ENCODE peak calls at places on chromosomes 6 and 20, in four cellular contexts. W is PC-3; K is stromal cell of bone marrow; J is activated CD8-positive, alpha-beta memory T cell treated with anti-CD3 and anti-CD28 coated beads, Interleukin-2, amount 50 U/mL, for 4 hours. P is an unnamed sample.

GRCh38 chr6:130212215-130212874 is 10.4 kb downstream of the SAMD3 start:
- DNase-seq in J (no peak), W (no peak), K (no peak), P (no peak)

GRCh38 chr20:14481863-14482262 is 144.5 kb upstream of the FLRT3 start:
- DNase-seq in J (no peak), W (peak; percentile 86), K (peak; percentile 67), P (peak; percentile 20)

GRCh38 chr6:45619994-45620471 is 242.3 kb upstream of the SUPT3H start:
- DNase-seq in W (no peak), K (no peak), J (no peak), P (no peak)

GRCh38 chr20:53677447-53678314 is 84.0 kb upstream of the ZNF217 start:
- DNase-seq in J (peak; percentile 26), K (no peak), W (no peak), P (no peak)

GRCh38 chr6:107866606-107867301 is 42.6 kb upstream of the SCML4 start:
- DNase-seq in W (peak; percentile 42), K (no peak), J (no peak), P (peak; percentile 60)

GRCh38 chr6:108766419-108766818 is 81.8 kb upstream of the ARMC2 start:
- DNase-seq in W (no peak), J (no peak), K (no peak), P (no peak)

GRCh38 chr6:112349915-112350314 is 2.8 kb downstream of the RFPL4B start:
- DNase-seq in W (no peak), K (no peak), J (no peak), P (no peak)

GRCh38 chr6:17630511-17631073 is 30.5 kb downstream of the FAM8A1 start:
- DNase-seq in K (no peak), J (no peak), W (no peak), P (peak; percentile 30)

GRCh38 chr20:58131111-58131510 is 97.3 kb downstream of the ANKRD60 start:
- DNase-seq in K (no peak), J (no peak), W (peak; percentile 30), P (no peak)

GRCh38 chr6:154410215-154410614 is 53.6 kb upstream of the IPCEF1 start:
- DNase-seq in K (no peak), J (no peak), W (no peak), P (no peak)

GRCh38 chr20:44035924-44036323 is 121.3 kb downstream of the TOX2 start:
- DNase-seq in W (no peak), K (no peak), J (no peak), P (no peak)

GRCh38 chr6:6569768-6570167 is 18.8 kb upstream of the LY86 start:
- DNase-seq in J (no peak), W (no peak), K (no peak), P (peak; percentile 25)

GRCh38 chr6:30640481-30640880 is 6.5 kb upstream of the C6orf136 start:
- DNase-seq in J (no peak), W (peak; percentile 26), K (no peak), P (peak; percentile 9)

GRCh38 chr6:148524509-148524908 is 181.9 kb downstream of the SASH1 start:
- DNase-seq in J (no peak), K (peak; percentile 87), W (peak; percentile 56), P (no peak)

GRCh38 chr6:103184776-103185175 is 1674.9 kb downstream of the HACE1 start:
- DNase-seq in K (no peak), J (no peak), W (no peak), P (no peak)

GRCh38 chr20:57679113-57679512 is 30.7 kb downstream of the PMEPA1 start:
- DNase-seq in J (no peak), W (no peak), K (no peak), P (no peak)

GRCh38 chr20:33693741-33694645 is 7.8 kb upstream of the E2F1 start:
- DNase-seq in J (no peak), W (no peak), K (no peak), P (no peak)

GRCh38 chr20:38859070-38859690 is 53.7 kb downstream of the PPP1R16B start:
- DNase-seq in W (no peak), K (no peak), J (peak; percentile 50), P (no peak)

GRCh38 chr6:30544666-30545272 is 11.5 kb downstream of the GNL1 start:
- DNase-seq in W (peak; percentile 84), J (no peak), K (peak; percentile 55), P (peak; percentile 68)

GRCh38 chr6:29631860-29632731 is 887 bp downstream of the GABBR1 start:
- DNase-seq in K (no peak), W (peak; percentile 10), J (peak; percentile 70), P (peak; percentile 41)

GRCh38 chr6:33688451-33689147 is 22.9 kb downstream of the UQCC2 start:
- DNase-seq in J (no peak), W (no peak), K (no peak), P (no peak)

P was measured in MCF 10A.